ENCODE peak calls at places on chromosomes 1 and 21, in ten cellular contexts. P, H, M, U, G, V, T, S, N and A are unnamed samples.

GRCh38 chr1:98427664-98428063 is 233.9 kb upstream of the SNX7 start:
- DNase-seq in P (no peak), H (no peak), M (no peak), U (no peak), G (no peak), V (no peak), T (no peak), S (no peak), N (no peak), A (no peak)

GRCh38 chr1:67336783-67337182 is 29.1 kb downstream of the IL12RB2 start:
- DNase-seq in P (no peak), H (no peak), M (no peak), U (no peak), G (peak), V (no peak), T (no peak), S (no peak), N (no peak), A (no peak)

GRCh38 chr1:209710837-209711236 is 6.2 kb downstream of the HSD11B1 start:
- DNase-seq in P (no peak), H (no peak), M (no peak), U (no peak), G (no peak), V (no peak), T (no peak), S (no peak), N (no peak), A (no peak)

GRCh38 chr1:89821322-89822108 is 683 bp downstream of the LRRC8D start:
- DNase-seq in P (peak), H (no peak), M (no peak), U (peak), G (peak), V (no peak), T (peak), S (peak), N (no peak), A (no peak)

GRCh38 chr1:230105245-230105753 is 38.3 kb downstream of the GALNT2 start:
- DNase-seq in P (no peak), H (no peak), M (no peak), U (no peak), G (no peak), V (no peak), T (peak), S (no peak), N (no peak), A (no peak)

GRCh38 chr1:198749279-198749678 is 110.4 kb downstream of the PTPRC start:
- DNase-seq in P (no peak), H (no peak), M (no peak), U (no peak), G (no peak), V (no peak), T (no peak), S (no peak), N (no peak), A (no peak)

GRCh38 chr21:45324430-45325205 is 36.9 kb upstream of the POFUT2 start:
- DNase-seq in P (no peak), H (no peak), M (no peak), U (peak), G (no peak), V (no peak), T (peak), S (peak), N (no peak), A (no peak)

GRCh38 chr1:21317035-21317689 is 26.9 kb upstream of the ECE1 start:
- DNase-seq in P (peak), H (no peak), M (no peak), U (peak), G (no peak), V (peak), T (no peak), S (peak), N (peak), A (no peak)

GRCh38 chr1:21624577-21625389 is 44.4 kb downstream of the RAP1GAP start:
- DNase-seq in P (no peak), H (no peak), M (peak), U (no peak), G (no peak), V (no peak), T (no peak), S (no peak), N (no peak), A (no peak)

GRCh38 chr1:227540170-227541098 is 22.9 kb upstream of the ZNF678 start:
- DNase-seq in P (no peak), H (no peak), M (no peak), U (no peak), G (no peak), V (no peak), T (no peak), S (no peak), N (no peak), A (no peak)

GRCh38 chr1:64223329-64224151 is 20.1 kb downstream of the UBE2U start:
- DNase-seq in P (peak), H (no peak), M (peak), U (no peak), G (no peak), V (peak), T (no peak), S (no peak), N (no peak), A (no peak)

GRCh38 chr1:185293967-185294542 is 23.0 kb downstream of the IVNS1ABP start:
- DNase-seq in P (no peak), H (no peak), M (no peak), U (no peak), G (no peak), V (no peak), T (no peak), S (no peak), N (no peak), A (no peak)

GRCh38 chr1:222909586-222909985 is 94.7 kb downstream of the DISP1 start:
- DNase-seq in P (peak), H (no peak), M (no peak), U (peak), G (no peak), V (peak), T (no peak), S (no peak), N (no peak), A (no peak)